ENCODE peak calls at places on chromosomes 5 and 9, in ten cellular contexts. U is left lung; J is NCI-H1092; O is germinal center; G is lung microvascular endothelial cell; Q is GM12865; Z is posterior cingulate gyrus; D is epithelial cell of esophagus; X is mucosa of descending colon; V is stimulated activated CD4-positive, alpha-beta T cell treated with anti-CD3 and anti-CD28 coated beads, Interleukin-12 subunit alpha, Interleukin-12 subunit beta, amount 100 ng/mL, for 24 hours. R is an unnamed sample.

GRCh38 chr5:153746440-153746839 is 256.0 kb downstream of the GRIA1 start:
- DNase-seq in U (no peak), J (no peak), O (no peak), G (no peak), Q (no peak), Z (no peak), D (no peak), X (no peak), V (no peak), R (no peak)

GRCh38 chr9:117164512-117164911 is 250.3 kb downstream of the ASTN2 start:
- DNase-seq in U (no peak), J (no peak), O (no peak), G (no peak), Q (no peak), Z (no peak), D (no peak), X (no peak), V (no peak), R (no peak)

GRCh38 chr9:18566125-18566524 is 92.2 kb downstream of the ADAMTSL1 start:
- DNase-seq in U (no peak), J (no peak), O (no peak), G (peak; percentile 76), Q (no peak), Z (no peak), D (peak; percentile 68), X (no peak), V (no peak), R (no peak)

GRCh38 chr9:134208981-134209725 is 44.8 kb upstream of the RNU6ATAC start:
- DNase-seq in U (peak; percentile 43), J (no peak), O (no peak), G (no peak), Q (no peak), Z (peak; percentile 66), D (no peak), X (peak; percentile 23), V (no peak), R (no peak)

GRCh38 chr9:69215774-69216482 is 41.9 kb downstream of the TJP2 start:
- DNase-seq in U (no peak), J (no peak), O (no peak), G (peak; percentile 94), Q (no peak), Z (no peak), D (no peak), X (no peak), V (no peak), R (no peak)

GRCh38 chr9:112382501-112383364 is 2.8 kb downstream of the HSDL2 start:
- DNase-seq in U (no peak), J (no peak), O (no peak), G (no peak), Q (no peak), Z (no peak), D (no peak), X (no peak), V (no peak), R (no peak)

GRCh38 chr5:75037106-75037505 is 15.3 kb downstream of the GCNT4 start:
- DNase-seq in U (no peak), J (no peak), O (no peak), G (no peak), Q (no peak), Z (peak; percentile 86), D (peak; percentile 100), X (no peak), V (no peak), R (no peak)

GRCh38 chr5:38163636-38164237 is 94.6 kb upstream of the EGFLAM start:
- DNase-seq in U (no peak), J (no peak), O (no peak), G (no peak), Q (no peak), Z (no peak), D (no peak), X (no peak), V (no peak), R (no peak)

GRCh38 chr5:176131771-176132170 is 106.5 kb upstream of the SIMC1 start:
- DNase-seq in U (no peak), J (no peak), O (no peak), G (no peak), Q (no peak), Z (no peak), D (no peak), X (no peak), V (no peak), R (no peak)

GRCh38 chr9:20985851-20986600 is 45.4 kb downstream of the HACD4 start:
- DNase-seq in U (no peak), J (no peak), O (no peak), G (peak; percentile 1), Q (no peak), Z (no peak), D (no peak), X (no peak), V (no peak), R (no peak)

GRCh38 chr5:143515829-143516228 is 112.3 kb upstream of the NR3C1 start:
- DNase-seq in U (no peak), J (no peak), O (no peak), G (no peak), Q (peak; percentile 21), Z (no peak), D (no peak), X (no peak), V (no peak), R (no peak)

GRCh38 chr9:109166171-109166770 is 778 bp downstream of the FRRS1L start:
- DNase-seq in U (no peak), J (no peak), O (no peak), G (no peak), Q (no peak), Z (no peak), D (no peak), X (no peak), V (no peak), R (no peak)

GRCh38 chr9:73199886-73200285 is 48.2 kb downstream of the ANXA1 start:
- DNase-seq in U (peak; percentile 62), J (peak; percentile 1), O (no peak), G (peak; percentile 25), Q (no peak), Z (peak; percentile 72), D (peak; percentile 36), X (no peak), V (no peak), R (no peak)

R was measured in substantia nigra.